ENCODE peak calls at places on chromosomes 1 and 21, in nine cellular contexts. T, H, D, R, W, M, V, S and X are unnamed samples.

GRCh38 chr1:229108598-229109201 is 162.2 kb upstream of the RAB4A start:
- DNase-seq in M (no peak), V (peak), R (no peak), T (no peak), S (no peak), W (peak), H (no peak), D (peak), X (peak)

GRCh38 chr1:81550753-81551152 is 250.0 kb upstream of the ADGRL2 start:
- DNase-seq in M (no peak), S (no peak), W (peak), V (no peak), R (peak), H (no peak), D (no peak), T (no peak), X (no peak)

GRCh38 chr1:234755449-234755863 is 145.5 kb upstream of the IRF2BP2 start:
- DNase-seq in M (peak), S (no peak), R (no peak), W (no peak), T (peak), D (peak), H (peak), V (peak), X (peak)

GRCh38 chr1:26127235-26128163 is 15.9 kb downstream of the PDIK1L start:
- DNase-seq in V (no peak), D (no peak), R (no peak), H (no peak), M (no peak), S (no peak), T (no peak), W (no peak), X (no peak)

GRCh38 chr1:29392036-29392435 is 155.7 kb downstream of the PTPRU start:
- DNase-seq in W (no peak), S (no peak), H (no peak), M (no peak), R (no peak), D (peak), V (no peak), T (no peak), X (no peak)

GRCh38 chr1:30189818-30190480 is 533.4 kb downstream of the MATN1 start:
- DNase-seq in T (no peak), H (peak), D (no peak), R (no peak), M (no peak), W (no peak), V (no peak), S (no peak), X (no peak)

GRCh38 chr1:107004421-107004820 is 52.1 kb upstream of the PRMT6 start:
- DNase-seq in W (no peak), T (peak), R (no peak), D (no peak), H (no peak), S (no peak), M (no peak), V (no peak), X (no peak)

GRCh38 chr21:43902441-43902840 is 37.4 kb downstream of the AGPAT3 start:
- DNase-seq in D (no peak), M (no peak), V (peak), R (no peak), H (no peak), T (peak), S (no peak), W (no peak), X (peak)

GRCh38 chr1:38125837-38126520 is 79.4 kb upstream of the POU3F1 start:
- DNase-seq in T (no peak), R (peak), D (no peak), V (peak), H (no peak), W (no peak), M (no peak), S (no peak), X (no peak)

GRCh38 chr1:119204169-119204568 is 63.7 kb upstream of the WARS2 start:
- DNase-seq in T (peak), M (no peak), D (no peak), H (no peak), R (no peak), V (no peak), S (no peak), W (no peak), X (no peak)

GRCh38 chr1:192654607-192655389 is 18.9 kb downstream of the RGS13 start:
- DNase-seq in M (no peak), W (no peak), S (no peak), D (no peak), R (no peak), V (no peak), H (no peak), T (peak), X (no peak)

GRCh38 chr1:231690072-231690471 is 63.5 kb downstream of the DISC1 start:
- DNase-seq in S (no peak), W (peak), D (no peak), H (no peak), V (no peak), T (no peak), R (no peak), M (no peak), X (no peak)

GRCh38 chr1:170530972-170531757 is 801 bp upstream of the GORAB start:
- DNase-seq in D (no peak), R (peak), S (no peak), M (peak), H (no peak), V (no peak), T (peak), W (peak), X (peak)

GRCh38 chr1:232538224-232538942 is 91.5 kb downstream of the SIPA1L2 start:
- DNase-seq in R (peak), T (peak), V (no peak), H (no peak), M (no peak), S (no peak), W (peak), D (no peak), X (no peak)

GRCh38 chr1:225445644-225446297 is 17.9 kb upstream of the LBR start:
- DNase-seq in D (peak), W (no peak), S (no peak), V (peak), M (no peak), R (peak), H (no peak), T (no peak), X (no peak)
- H3K27ac ChIP-seq in D (peak), W (no peak), S (peak), V (peak), M (peak), R (peak), H (peak), T (no peak), X (peak)

GRCh38 chr1:154490327-154490726 is 11.7 kb upstream of the TDRD10 start:
- DNase-seq in T (no peak), D (no peak), V (no peak), R (no peak), M (no peak), H (no peak), S (peak), W (no peak), X (no peak)
- H3K27ac ChIP-seq in T (no peak), D (no peak), V (peak), R (no peak), M (peak), H (no peak), S (no peak), W (no peak), X (no peak)

GRCh38 chr1:236864996-236865877 is 70.1 kb downstream of the MTR start:
- DNase-seq in H (no peak), R (no peak), S (no peak), V (peak), D (no peak), M (no peak), W (no peak), T (peak), X (no peak)
- H3K27ac ChIP-seq in H (peak), R (no peak), S (no peak), V (peak), D (no peak), M (peak), W (no peak), T (no peak), X (no peak)

GRCh38 chr1:24119489-24119858 is 7.5 kb upstream of the MYOM3 start:
- DNase-seq in R (no peak), T (no peak), S (no peak), D (no peak), V (no peak), H (no peak), M (no peak), W (no peak), X (no peak)

GRCh38 chr1:24120965-24121364 is 9.0 kb upstream of the MYOM3 start:
- DNase-seq in R (no peak), T (no peak), M (no peak), V (no peak), W (no peak), S (no peak), H (no peak), D (no peak), X (no peak)

GRCh38 chr1:24122776-24123175 is 10.8 kb upstream of the MYOM3 start:
- DNase-seq in R (no peak), H (no peak), M (no peak), V (no peak), T (no peak), W (no peak), S (no peak), D (no peak), X (no peak)

GRCh38 chr1:24119859-24120756 is 8.2 kb upstream of the MYOM3 start:
- DNase-seq in T (no peak), V (no peak), R (peak), D (peak), H (peak), M (peak), W (no peak), S (no peak), X (no peak)

DNA sequence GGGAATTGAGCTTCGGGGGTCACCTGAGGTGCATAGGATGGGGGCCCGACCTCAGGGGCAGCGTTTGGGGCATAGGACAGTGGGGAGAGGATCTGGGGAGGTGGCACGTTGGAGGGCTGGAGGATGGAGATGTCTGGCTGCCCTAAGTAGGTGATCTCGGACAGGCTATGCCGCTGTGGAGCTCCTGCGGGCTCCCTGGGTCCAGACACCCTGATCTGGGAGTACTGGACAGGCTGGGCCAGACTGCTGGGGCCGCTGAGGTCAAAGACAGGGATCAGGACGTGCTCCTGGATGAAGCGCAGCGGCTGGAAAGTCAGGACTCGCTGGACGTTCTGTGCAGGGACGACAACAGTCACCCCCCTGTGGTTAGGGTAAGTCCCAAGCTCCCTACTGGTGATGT is 9.5 kb upstream of the MYOM3 start:
- DNase-seq in H (no peak), R (no peak), M (no peak), V (no peak), S (no peak), D (no peak), T (no peak), W (no peak), X (no peak)
- H3K27ac ChIP-seq in H (no peak), R (peak), M (no peak), V (no peak), S (no peak), D (no peak), T (no peak), W (no peak), X (no peak)

DNA sequence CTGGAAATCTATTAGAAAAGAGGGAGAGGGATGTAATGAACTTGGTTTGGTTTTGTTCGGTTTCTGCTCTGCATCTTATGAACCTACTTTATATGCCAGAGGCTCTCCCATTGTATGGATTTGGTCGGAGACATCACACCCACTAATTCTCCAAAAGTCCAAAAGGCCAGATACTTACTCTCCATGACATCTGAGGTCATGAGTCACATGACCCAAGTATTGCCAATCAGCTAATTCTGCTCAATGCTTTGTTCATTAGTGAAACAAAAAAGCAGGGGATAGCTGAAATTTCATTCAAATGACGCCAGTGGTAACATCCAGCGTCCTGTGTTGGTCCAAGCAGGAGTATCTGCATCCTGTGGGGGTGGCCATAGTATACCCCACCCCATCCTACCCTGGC is 173.6 kb downstream of the TRIM33 start:
- DNase-seq in S (no peak), H (no peak), M (no peak), R (no peak), V (no peak), W (no peak), T (no peak), D (no peak), X (no peak)
- H3K27ac ChIP-seq in S (no peak), H (no peak), M (no peak), R (no peak), V (no peak), W (no peak), T (no peak), D (no peak), X (no peak)